ENCODE peak calls at places on chromosomes 16 and 17, in five cellular contexts. P, G, X, T and C are unnamed samples.

GRCh38 chr16:46929378-46930332 is 43.8 kb downstream of the DNAJA2 start:
- DNase-seq in P (peak), G (peak), X (peak), T (peak), C (peak)

GRCh38 chr16:22782299-22782698 is 31.7 kb upstream of the HS3ST2 start:
- DNase-seq in T (no peak), G (no peak), P (no peak), X (no peak), C (no peak)

GRCh38 chr16:8850279-8850885 is 18.4 kb downstream of the CARHSP1 start:
- DNase-seq in G (peak), T (no peak), P (peak), X (peak), C (no peak)

GRCh38 chr16:2513405-2514332 is at the start of gene ATP6V0C:
- DNase-seq in X (peak), G (peak), P (peak), T (peak), C (peak)

GRCh38 chr17:81371910-81372760 is 23.1 kb upstream of the BAHCC1 start:
- DNase-seq in G (peak), P (peak), T (no peak), X (peak), C (peak)

GRCh38 chr17:56690441-56691291 is 97.2 kb downstream of the NOG start:
- DNase-seq in X (no peak), P (peak), T (no peak), G (no peak), C (no peak)

GRCh38 chr17:70006159-70006558 is 68.9 kb upstream of the KCNJ16 start:
- DNase-seq in X (no peak), T (no peak), G (peak), P (no peak), C (no peak)

GRCh38 chr17:33012522-33013033 is 20.9 kb downstream of the SPACA3 start:
- DNase-seq in T (no peak), G (peak), X (no peak), P (peak), C (no peak)

GRCh38 chr17:17258998-17259397 is 22.0 kb upstream of the FLCN start:
- DNase-seq in X (no peak), G (no peak), P (no peak), T (no peak), C (no peak)

GRCh38 chr16:48862087-48862532 is 252.1 kb upstream of the N4BP1 start:
- DNase-seq in T (no peak), X (peak), G (peak), P (peak), C (no peak)

GRCh38 chr17:81528384-81528650 is 140 bp downstream of the FSCN2 start:
- DNase-seq in P (no peak), X (no peak), G (no peak), T (no peak), C (no peak)

GRCh38 chr17:8791910-8792270 is 7.3 kb downstream of the MFSD6L start:
- DNase-seq in G (peak), X (no peak), T (no peak), P (peak), C (no peak)

GRCh38 chr17:57544834-57545463 is 200.2 kb downstream of the CCDC182 start:
- DNase-seq in G (no peak), P (no peak), X (no peak), T (peak), C (no peak)

GRCh38 chr17:29740017-29740416 is 117.3 kb upstream of the CORO6 start:
- DNase-seq in G (no peak), P (no peak), T (no peak), X (no peak), C (no peak)

GRCh38 chr16:87939562-87940423 is 3.5 kb upstream of the CA5A start:
- DNase-seq in X (no peak), G (no peak), T (no peak), P (no peak), C (no peak)

GRCh38 chr17:48952904-48953303 is 8.3 kb upstream of the SNF8 start:
- DNase-seq in X (no peak), T (no peak), P (no peak), G (no peak), C (no peak)

GRCh38 chr17:41717408-41718286 is 5.5 kb downstream of the GAST start:
- DNase-seq in T (peak), G (peak), X (no peak), P (peak), C (no peak)

GRCh38 chr17:59377410-59377809 is 46.0 kb downstream of the YPEL2 start:
- DNase-seq in P (no peak), T (peak), X (no peak), G (no peak), C (no peak)

GRCh38 chr16:49625311-49626035 is 230.4 kb downstream of the ZNF423 start:
- DNase-seq in P (no peak), X (no peak), G (no peak), T (no peak), C (no peak)

GRCh38 chr17:13986855-13987254 is 82.4 kb upstream of the COX10 start:
- DNase-seq in X (no peak), G (no peak), P (no peak), T (no peak), C (no peak)

GRCh38 chr17:43917016-43917347 is 9.6 kb upstream of the MPP2 start:
- DNase-seq in X (no peak), T (no peak), G (no peak), P (no peak), C (no peak)

GRCh38 chr16:25449802-25450201 is 192.2 kb upstream of the ZKSCAN2 start:
- DNase-seq in T (no peak), X (no peak), P (no peak), G (no peak), C (no peak)

GRCh38 chr17:42288985-42289862 is 926 bp downstream of the STAT5A start:
- DNase-seq in P (no peak), X (peak), G (no peak), T (no peak), C (no peak)

GRCh38 chr16:85980686-85981085 is 81.7 kb downstream of the IRF8 start:
- DNase-seq in G (no peak), T (no peak), P (no peak), X (no peak), C (no peak)

GRCh38 chr16:68227183-68227793 is 8.6 kb downstream of the ESRP2 start:
- DNase-seq in P (no peak), G (no peak), X (no peak), T (no peak), C (no peak)

GRCh38 chr16:15782573-15783365 is 74.1 kb downstream of the MYH11 start:
- DNase-seq in P (no peak), X (peak), G (no peak), T (no peak), C (no peak)

GRCh38 chr17:62179525-62180161 is 114.6 kb upstream of the MED13 start:
- DNase-seq in G (peak), T (no peak), P (no peak), X (no peak), C (no peak)

GRCh38 chr17:79988163-79988971 is 47.3 kb downstream of the TBC1D16 start:
- DNase-seq in G (peak), T (peak), P (peak), X (no peak), C (no peak)